ENCODE peak calls at places on chromosome X, in five cellular contexts. W, T, Q, C and I are unnamed samples.

GRCh38 chrX:130268500-130269170 is at the start of gene ZNF280C:
- DNase-seq in C (peak; percentile 73), T (peak; percentile 87), W (peak; percentile 95), Q (peak; percentile 93), I (peak; percentile 87)

GRCh38 chrX:16852617-16853179 is 17.5 kb downstream of the RBBP7 start:
- DNase-seq in T (no peak), W (no peak), Q (no peak), C (no peak), I (no peak)

GRCh38 chrX:17563515-17563914 is 173.8 kb upstream of the SCML1 start:
- DNase-seq in T (no peak), Q (no peak), W (no peak), C (no peak), I (no peak)

GRCh38 chrX:74521961-74522833 is 92.2 kb downstream of the RLIM start:
- DNase-seq in C (no peak), W (no peak), T (no peak), Q (no peak), I (no peak)

GRCh38 chrX:40780123-40780522 is 44.8 kb upstream of the MED14 start:
- DNase-seq in W (no peak), T (no peak), Q (no peak), C (no peak), I (no peak)

GRCh38 chrX:108033890-108034289 is 11.0 kb upstream of the VSIG1 start:
- DNase-seq in T (no peak), C (no peak), Q (no peak), W (no peak), I (no peak)

GRCh38 chrX:96481831-96482230 is 202.8 kb upstream of the DIAPH2 start:
- DNase-seq in T (no peak), W (no peak), Q (no peak), C (no peak), I (no peak)

GRCh38 chrX:3820170-3820569 is 106.7 kb upstream of the PRKX start:
- DNase-seq in C (no peak), W (no peak), Q (peak; percentile 27), T (no peak), I (no peak)

GRCh38 chrX:150569155-150569477 is 695 bp downstream of the MTM1 start:
- DNase-seq in T (no peak), W (no peak), Q (no peak), C (no peak), I (peak; percentile 21)

GRCh38 chrX:39903937-39904336 is 193.8 kb downstream of the BCOR start:
- DNase-seq in T (no peak), C (no peak), Q (no peak), W (no peak), I (no peak)

GRCh38 chrX:17167915-17168314 is 207.1 kb upstream of the NHS start:
- DNase-seq in T (no peak), Q (no peak), W (no peak), C (no peak), I (no peak)

GRCh38 chrX:136819026-136819425 is 38.3 kb upstream of the ARHGEF6 start:
- DNase-seq in C (no peak), W (no peak), T (no peak), Q (no peak), I (no peak)

GRCh38 chrX:150967786-150968185 is 15.3 kb upstream of the HMGB3 start:
- DNase-seq in C (no peak), Q (no peak), W (no peak), T (no peak), I (no peak)

GRCh38 chrX:53280703-53281320 is 572 bp downstream of the IQSEC2 start:
- DNase-seq in W (no peak), C (no peak), T (no peak), Q (peak; percentile 9), I (no peak)

GRCh38 chrX:87517571-87518141 is at the start of gene KLHL4:
- DNase-seq in T (peak; percentile 72), W (peak; percentile 55), Q (peak; percentile 7), C (peak; percentile 18), I (no peak)

GRCh38 chrX:120450163-120450562 is 18.9 kb downstream of the LAMP2 start:
- DNase-seq in W (no peak), T (peak; percentile 23), Q (peak; percentile 52), C (no peak), I (no peak)

GRCh38 chrX:4320436-4320947 is 607.0 kb upstream of the PRKX start:
- DNase-seq in Q (no peak), T (no peak), C (no peak), W (no peak), I (no peak)